ENCODE peak calls at places on chromosome 22, in nine cellular contexts. A, F, Q, R, U, I, L, N and J are unnamed samples.

GRCh38 chr22:32702421-32702820 is 99.1 kb upstream of the TIMP3 start:
- DNase-seq in N (no peak), I (no peak), A (no peak), R (no peak), U (no peak), Q (no peak), L (no peak), F (no peak), J (no peak)

GRCh38 chr22:19524170-19525115 is at the start of gene CLDN5:
- DNase-seq in I (no peak), A (no peak), L (no peak), Q (peak), U (peak), N (peak), F (no peak), R (no peak), J (no peak)

GRCh38 chr22:35752172-35752832 is 34.6 kb downstream of the APOL5 start:
- DNase-seq in R (no peak), U (no peak), A (no peak), F (no peak), Q (no peak), N (no peak), I (no peak), L (no peak), J (peak)

GRCh38 chr22:43421914-43422615 is 10.3 kb downstream of the MPPED1 start:
- DNase-seq in F (no peak), U (no peak), I (no peak), R (no peak), A (no peak), Q (no peak), N (no peak), L (no peak), J (no peak)

GRCh38 chr22:30362632-30363281 is 6.0 kb downstream of the CCDC157 start:
- DNase-seq in A (no peak), U (no peak), F (no peak), N (no peak), Q (no peak), L (no peak), I (no peak), R (no peak), J (no peak)

GRCh38 chr22:28012811-28013460 is 93.9 kb upstream of the PITPNB start:
- DNase-seq in A (no peak), R (no peak), F (no peak), N (no peak), U (no peak), Q (no peak), L (peak), I (no peak), J (no peak)

GRCh38 chr22:50307891-50308596 is 598 bp upstream of the PLXNB2 start:
- DNase-seq in I (no peak), A (no peak), N (no peak), F (no peak), U (no peak), Q (no peak), R (peak), L (no peak), J (no peak)

GRCh38 chr22:26354707-26355106 is 74.4 kb upstream of the ASPHD2 start:
- DNase-seq in Q (no peak), F (no peak), R (no peak), N (no peak), I (no peak), A (no peak), U (no peak), L (no peak), J (no peak)

GRCh38 chr22:38569181-38569971 is 607 bp downstream of the DMC1 start:
- DNase-seq in A (no peak), U (no peak), F (no peak), L (no peak), R (no peak), I (peak), N (no peak), Q (no peak), J (no peak)

GRCh38 chr22:46815896-46816721 is 53.7 kb downstream of the TBC1D22A start:
- DNase-seq in I (no peak), L (no peak), F (peak), N (peak), R (peak), U (peak), A (no peak), Q (no peak), J (no peak)

GRCh38 chr22:33654173-33654890 is 265.9 kb downstream of the LARGE1 start:
- DNase-seq in N (no peak), Q (no peak), A (no peak), I (no peak), L (no peak), U (no peak), R (no peak), F (no peak), J (no peak)

GRCh38 chr22:42905217-42905616 is 48.1 kb upstream of the ARFGAP3 start:
- DNase-seq in U (no peak), Q (no peak), A (no peak), N (no peak), F (no peak), L (no peak), R (no peak), I (no peak), J (no peak)

GRCh38 chr22:36773935-36774334 is 2.0 kb downstream of the IFT27 start:
- DNase-seq in F (peak), A (no peak), U (peak), R (peak), Q (no peak), I (no peak), L (no peak), N (peak), J (no peak)

GRCh38 chr22:27631641-27632040 is 169.9 kb downstream of the MN1 start:
- DNase-seq in N (no peak), Q (no peak), I (no peak), L (no peak), F (no peak), R (no peak), U (no peak), A (no peak), J (no peak)

GRCh38 chr22:47202819-47203553 is 440.5 kb downstream of the TBC1D22A start:
- DNase-seq in Q (no peak), R (no peak), A (no peak), I (peak), F (no peak), N (no peak), L (no peak), U (no peak), J (no peak)

GRCh38 chr22:23302171-23303002 is 122.1 kb downstream of the BCR start:
- DNase-seq in F (no peak), L (no peak), U (no peak), Q (no peak), N (peak), A (no peak), R (no peak), I (no peak), J (no peak)

GRCh38 chr22:49686495-49687219 is 141.0 kb downstream of the BRD1 start:
- DNase-seq in A (no peak), R (no peak), I (peak), F (no peak), U (no peak), L (no peak), Q (no peak), N (no peak), J (no peak)

GRCh38 chr22:25875461-25875860 is 133.5 kb downstream of the MYO18B start:
- DNase-seq in F (no peak), Q (no peak), R (no peak), A (no peak), U (no peak), N (no peak), I (no peak), L (no peak), J (no peak)

GRCh38 chr22:37213941-37214340 is 1.7 kb upstream of the SSTR3 start:
- DNase-seq in A (no peak), N (no peak), L (no peak), I (no peak), R (no peak), U (no peak), F (no peak), Q (no peak), J (no peak)

GRCh38 chr22:27825174-27825573 is 23.6 kb upstream of the MN1 start:
- DNase-seq in F (no peak), A (no peak), L (no peak), N (no peak), Q (no peak), R (no peak), U (no peak), I (no peak), J (no peak)

GRCh38 chr22:17106785-17107546 is 14.2 kb downstream of the TMEM121B start:
- DNase-seq in A (no peak), L (no peak), N (peak), U (no peak), I (peak), Q (peak), F (no peak), R (peak), J (no peak)

GRCh38 chr22:39349967-39350802 is at the start of gene SYNGR1:
- DNase-seq in F (no peak), A (no peak), L (no peak), U (peak), N (no peak), R (no peak), I (no peak), Q (no peak), J (no peak)

GRCh38 chr22:37021710-37022482 is 2.4 kb downstream of the MPST start:
- DNase-seq in N (peak), A (peak), L (no peak), Q (peak), I (no peak), R (peak), U (peak), F (no peak), J (peak)

GRCh38 chr22:42069801-42070516 is 653 bp downstream of the NAGA start:
- DNase-seq in A (no peak), I (no peak), N (no peak), U (no peak), Q (peak), F (no peak), L (no peak), R (peak), J (no peak)

GRCh38 chr22:20023214-20023613 is 2.3 kb downstream of the TANGO2 start:
- DNase-seq in U (no peak), R (no peak), F (no peak), L (no peak), I (peak), Q (no peak), A (no peak), N (no peak), J (no peak)

GRCh38 chr22:19019029-19019678 is 83.1 kb upstream of the PRODH start:
- DNase-seq in I (no peak), Q (no peak), N (no peak), U (no peak), R (no peak), F (no peak), A (no peak), L (no peak), J (no peak)

GRCh38 chr22:39522567-39523300 is 2.4 kb downstream of the ATF4 start:
- DNase-seq in A (no peak), Q (no peak), R (peak), N (peak), F (peak), U (peak), I (peak), L (peak), J (no peak)

GRCh38 chr22:28015676-28016601 is 96.9 kb upstream of the PITPNB start:
- DNase-seq in R (no peak), A (no peak), N (no peak), U (no peak), I (peak), Q (no peak), F (no peak), L (no peak), J (no peak)

GRCh38 chr22:42931421-42932196 is 74.5 kb upstream of the ARFGAP3 start:
- DNase-seq in A (no peak), L (no peak), Q (peak), N (no peak), F (no peak), I (no peak), R (no peak), U (peak), J (peak)